ENCODE peak calls at places on chromosomes 7 and 10, in six cellular contexts. J, S, M, L, E and G are unnamed samples.
A peak's percentile ranks its signal among the peaks of the same experiment; 100 is the strongest.

GRCh38 chr10:62650411-62650810 is 154.1 kb upstream of the ADO start:
- DNase-seq in J (no peak), S (no peak), M (no peak), L (no peak), E (no peak), G (no peak)

GRCh38 chr10:123318516-123318915 is 164.3 kb downstream of the BUB3 start:
- DNase-seq in J (no peak), S (no peak), M (no peak), L (no peak), E (no peak), G (no peak)

GRCh38 chr10:35089641-35090161 is 440 bp downstream of the CUL2 start:
- DNase-seq in J (no peak), S (no peak), M (no peak), L (no peak), E (no peak), G (no peak)

GRCh38 chr10:67818323-67818722 is 19.7 kb downstream of the DNAJC12 start:
- DNase-seq in J (no peak), S (no peak), M (no peak), L (peak; percentile 95), E (no peak), G (no peak)

GRCh38 chr7:34315032-34315431 is 343.0 kb upstream of the NPSR1 start:
- DNase-seq in J (no peak), S (no peak), M (no peak), L (no peak), E (no peak), G (peak; percentile 52)

GRCh38 chr7:100155553-100156317 is 2.8 kb downstream of the TRAPPC14 start:
- DNase-seq in J (no peak), S (no peak), M (no peak), L (no peak), E (peak; percentile 24), G (no peak)

GRCh38 chr10:99945286-99945685 is 64.5 kb downstream of the DNMBP start:
- DNase-seq in J (peak; percentile 72), S (peak; percentile 88), M (no peak), L (no peak), E (no peak), G (peak; percentile 19)

GRCh38 chr10:3719024-3719843 is 65.8 kb downstream of the KLF6 start:
- DNase-seq in J (no peak), S (no peak), M (no peak), L (no peak), E (no peak), G (no peak)

GRCh38 chr10:122632031-122632430 is 67.6 kb downstream of the C10orf120 start:
- DNase-seq in J (peak; percentile 65), S (no peak), M (no peak), L (no peak), E (peak; percentile 57), G (no peak)

GRCh38 chr7:98879198-98879988 is 1.1 kb downstream of the TRRAP start:
- DNase-seq in J (peak; percentile 66), S (no peak), M (no peak), L (peak; percentile 19), E (peak; percentile 52), G (peak; percentile 44)

GRCh38 chr7:129376076-129376777 is 58.0 kb upstream of the STRIP2 start:
- DNase-seq in J (no peak), S (no peak), M (peak; percentile 53), L (no peak), E (peak; percentile 52), G (peak; percentile 36)

GRCh38 chr7:132049462-132050304 is 493.3 kb upstream of the PODXL start:
- DNase-seq in J (no peak), S (no peak), M (no peak), L (no peak), E (no peak), G (no peak)

GRCh38 chr10:103473261-103473671 is 5.8 kb downstream of the CALHM3 start:
- DNase-seq in J (no peak), S (no peak), M (no peak), L (no peak), E (no peak), G (no peak)

GRCh38 chr7:107860981-107861652 is 29.9 kb upstream of the DLD start:
- DNase-seq in J (no peak), S (no peak), M (no peak), L (peak; percentile 71), E (no peak), G (no peak)

GRCh38 chr7:77747718-77748117 is 50.5 kb downstream of the TMEM60 start:
- DNase-seq in J (no peak), S (no peak), M (no peak), L (no peak), E (no peak), G (no peak)

GRCh38 chr10:29636178-29636577 is 1.4 kb upstream of the SVIL start:
- DNase-seq in J (no peak), S (no peak), M (no peak), L (no peak), E (no peak), G (no peak)

GRCh38 chr7:78168869-78169268 is 370.3 kb downstream of the PHTF2 start:
- DNase-seq in J (no peak), S (no peak), M (no peak), L (no peak), E (no peak), G (no peak)

GRCh38 chr7:40499718-40500117 is 364.9 kb downstream of the SUGCT start:
- DNase-seq in J (no peak), S (no peak), M (no peak), L (no peak), E (no peak), G (no peak)

GRCh38 chr10:10662720-10663467 is 354.8 kb upstream of the CELF2 start:
- DNase-seq in J (no peak), S (peak; percentile 4), M (peak; percentile 9), L (no peak), E (no peak), G (no peak)

GRCh38 chr7:137667633-137668387 is 179.0 kb downstream of the DGKI start:
- DNase-seq in J (no peak), S (no peak), M (no peak), L (peak; percentile 46), E (no peak), G (no peak)

GRCh38 chr10:121069061-121069850 is 218.1 kb downstream of the WDR11 start:
- DNase-seq in J (no peak), S (no peak), M (no peak), L (no peak), E (no peak), G (peak; percentile 90)

GRCh38 chr7:66304536-66304935 is 99.4 kb downstream of the TPST1 start:
- DNase-seq in J (no peak), S (no peak), M (no peak), L (no peak), E (no peak), G (no peak)

GRCh38 chr10:112695539-112695938 is 248.5 kb downstream of the VTI1A start:
- DNase-seq in J (no peak), S (no peak), M (no peak), L (no peak), E (no peak), G (no peak)

GRCh38 chr7:100559127-100559526 is 14.6 kb downstream of the SAP25 start:
- DNase-seq in J (no peak), S (no peak), M (no peak), L (no peak), E (no peak), G (no peak)

DNA sequence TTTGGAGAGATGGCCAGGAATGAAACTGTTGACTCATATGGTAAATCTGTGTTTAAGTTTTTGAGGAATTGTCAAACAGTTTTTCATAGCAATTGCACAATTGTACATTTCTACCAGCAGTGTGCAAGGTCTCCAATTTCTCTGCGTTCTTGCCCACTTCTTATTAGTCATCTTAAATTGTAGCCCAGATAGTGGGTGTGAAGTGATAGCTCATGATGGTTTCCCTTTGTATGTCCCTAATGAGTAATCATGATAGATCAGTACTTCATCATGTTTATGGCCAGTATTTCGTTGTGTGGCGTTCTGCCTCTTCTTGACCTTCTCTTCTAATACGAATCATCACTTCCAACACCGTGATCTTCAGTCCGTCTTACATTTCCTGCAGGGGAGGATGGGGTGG is 136.3 kb downstream of the DOCK1 start:
- DNase-seq in J (no peak), S (no peak), M (no peak), L (no peak), E (no peak), G (peak; percentile 82)
- TF ChIP-seq CTCF in J (no peak), S (no peak), M (no peak), L (no peak), E (no peak), G (no peak)

GRCh38 chr10:12068467-12069269 is at the start of gene DHTKD1:
- DNase-seq in J (peak; percentile 99), S (peak; percentile 90), M (peak; percentile 95), L (peak; percentile 45), E (peak; percentile 99), G (peak; percentile 85)
- TF ChIP-seq CTCF in J (peak; percentile 55), S (peak; percentile 45), M (peak; percentile 79), L (peak; percentile 45), E (no peak), G (peak; percentile 33)

GRCh38 chr7:67620216-67620933 is 623.7 kb downstream of the TYW1 start:
- DNase-seq in J (no peak), S (no peak), M (no peak), L (no peak), E (no peak), G (no peak)

GRCh38 chr7:67621704-67622103 is 625.1 kb downstream of the TYW1 start:
- DNase-seq in J (no peak), S (no peak), M (no peak), L (no peak), E (no peak), G (no peak)

GRCh38 chr7:67625257-67625713 is 628.7 kb downstream of the TYW1 start:
- DNase-seq in J (peak; percentile 77), S (peak; percentile 13), M (peak; percentile 72), L (no peak), E (peak; percentile 86), G (no peak)
- TF ChIP-seq CTCF in J (peak; percentile 84), S (peak; percentile 90), M (peak; percentile 86), L (peak; percentile 79), E (peak; percentile 81), G (peak; percentile 90)

GRCh38 chr7:138875794-138876193 is 77.8 kb upstream of the ATP6V0A4 start:
- DNase-seq in J (no peak), S (no peak), M (no peak), L (peak; percentile 32), E (no peak), G (peak; percentile 76)

GRCh38 chr7:138871691-138872090 is 73.7 kb upstream of the ATP6V0A4 start:
- DNase-seq in J (no peak), S (no peak), M (no peak), L (no peak), E (no peak), G (no peak)

GRCh38 chr7:138871065-138871464 is 73.1 kb upstream of the ATP6V0A4 start:
- DNase-seq in J (no peak), S (no peak), M (no peak), L (no peak), E (no peak), G (no peak)

GRCh38 chr7:138869353-138869752 is 71.4 kb upstream of the ATP6V0A4 start:
- DNase-seq in J (no peak), S (no peak), M (no peak), L (no peak), E (no peak), G (no peak)

GRCh38 chr7:138872576-138872975 is 74.6 kb upstream of the ATP6V0A4 start:
- DNase-seq in J (no peak), S (no peak), M (no peak), L (no peak), E (no peak), G (peak; percentile 79)
- TF ChIP-seq CTCF in J (no peak), S (no peak), M (no peak), L (no peak), E (no peak), G (no peak)

GRCh38 chr10:45313264-45313873 is 2.0 kb downstream of the OR13A1 start:
- DNase-seq in J (no peak), S (no peak), M (no peak), L (no peak), E (no peak), G (no peak)

GRCh38 chr10:45308707-45309106 is 6.7 kb downstream of the OR13A1 start:
- DNase-seq in J (no peak), S (no peak), M (no peak), L (no peak), E (no peak), G (no peak)
- TF ChIP-seq CTCF in J (no peak), S (no peak), M (no peak), L (peak; percentile 43), E (no peak), G (no peak)